ENCODE peak calls at places on chromosomes 12 and 14, in nine cellular contexts. V is HFFc6, M is sigmoid colon, A is AG09309, B is pancreas, G is PC-3, U is breast epithelium, S is IMR-90, X is right atrium auricular region. K is an unnamed sample.
A peak's percentile ranks its signal among the peaks of the same experiment; 100 is the strongest.

GRCh38 chr12:63208956-63209355 is 58.0 kb upstream of the AVPR1A start:
- DNase-seq in B (no peak), A (no peak), S (no peak), U (no peak), M (no peak), X (no peak), G (no peak), V (no peak), K (no peak)

GRCh38 chr14:54681819-54682261 is 114.9 kb downstream of the SAMD4A start:
- DNase-seq in S (peak; percentile 93), U (no peak), G (no peak), V (peak; percentile 80), A (no peak), B (no peak), M (no peak), X (no peak), K (no peak)

GRCh38 chr14:93980464-93981201 is 4.3 kb upstream of the ASB2 start:
- DNase-seq in U (no peak), V (no peak), B (no peak), S (peak; percentile 74), A (no peak), M (peak; percentile 96), G (no peak), X (peak; percentile 73), K (no peak)

GRCh38 chr12:65800928-65801327 is 23.4 kb upstream of the HMGA2 start:
- DNase-seq in S (peak; percentile 54), G (no peak), V (peak; percentile 49), X (no peak), M (no peak), A (peak; percentile 72), B (no peak), U (no peak), K (no peak)

GRCh38 chr12:89393551-89394121 is 41.3 kb upstream of the DUSP6 start:
- DNase-seq in U (no peak), S (peak; percentile 32), V (no peak), M (no peak), B (no peak), X (no peak), G (no peak), A (no peak), K (no peak)

GRCh38 chr14:57526942-57527341 is 33.3 kb upstream of the CCDC198 start:
- DNase-seq in M (no peak), B (no peak), A (no peak), S (no peak), G (no peak), X (no peak), U (no peak), V (no peak), K (no peak)

GRCh38 chr14:54625158-54625557 is 58.2 kb downstream of the SAMD4A start:
- DNase-seq in B (no peak), M (no peak), V (no peak), G (no peak), S (peak; percentile 92), U (no peak), A (no peak), X (no peak), K (no peak)

GRCh38 chr12:84585996-84586395 is 326.6 kb downstream of the SLC6A15 start:
- DNase-seq in A (peak; percentile 35), G (peak; percentile 85), B (no peak), S (peak; percentile 4), U (no peak), X (no peak), M (no peak), V (no peak), K (no peak)

GRCh38 chr12:31603546-31604009 is 12.6 kb upstream of the DENND5B start:
- DNase-seq in M (no peak), S (no peak), A (no peak), X (no peak), B (no peak), U (no peak), G (no peak), V (no peak), K (no peak)

GRCh38 chr14:102695172-102695569 is 82.1 kb upstream of the TRAF3 start:
- DNase-seq in X (no peak), V (no peak), S (no peak), M (no peak), B (no peak), G (no peak), A (no peak), U (no peak), K (no peak)

GRCh38 chr14:96362071-96362964 is 823 bp downstream of the ATG2B start:
- DNase-seq in G (peak; percentile 71), B (no peak), V (peak; percentile 49), X (no peak), M (no peak), A (no peak), S (peak; percentile 30), U (peak; percentile 19), K (no peak)

DNA sequence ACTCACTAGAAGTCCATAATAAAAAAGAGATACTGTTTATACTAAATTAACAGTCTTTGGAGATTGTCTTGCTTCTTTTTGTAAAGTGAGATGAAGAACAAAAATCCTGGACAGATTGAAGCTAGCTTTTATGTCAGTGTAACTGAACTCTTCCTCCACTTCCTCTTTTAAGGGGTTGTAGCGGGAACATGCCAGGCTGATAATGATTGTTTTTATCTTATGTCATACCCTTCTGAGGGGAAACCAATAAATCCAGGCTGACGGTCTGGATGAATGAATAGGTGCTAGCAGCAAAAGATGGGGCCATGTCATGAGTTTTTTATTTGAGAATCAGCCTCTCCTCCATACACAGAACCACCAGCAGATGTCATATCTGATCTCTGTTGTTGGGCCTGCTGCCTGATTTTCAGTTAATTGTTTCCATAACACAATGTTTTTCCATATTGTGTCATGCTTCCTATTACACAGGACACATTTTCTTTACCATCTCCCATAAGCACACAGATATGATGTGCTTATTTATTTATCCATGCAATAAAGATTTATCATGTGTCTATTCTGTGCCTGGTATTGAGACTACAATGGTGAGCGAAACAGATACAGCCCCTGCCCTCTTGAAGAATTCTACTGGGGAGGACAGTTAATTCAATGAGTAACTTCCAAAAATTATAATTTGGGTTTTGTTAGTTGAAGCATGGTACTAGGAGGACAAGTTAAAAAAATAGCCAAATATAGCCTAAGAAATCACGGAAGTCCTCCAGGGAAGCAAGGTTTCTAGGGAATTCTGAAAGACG is 33.5 kb upstream of the CRY1 start:
- DNase-seq in B (no peak), X (no peak), S (peak; percentile 24), U (no peak), V (peak; percentile 2), A (no peak), M (no peak), G (peak; percentile 54), K (peak; percentile 7)
- TF ChIP-seq CTCF in B (no peak), X (no peak), S (peak; percentile 46), U (no peak), V (peak; percentile 56), A (peak; percentile 51), M (no peak), G (peak; percentile 77), K (peak; percentile 46)

GRCh38 chr14:81062380-81062779 is 107.0 kb downstream of the TSHR start:
- DNase-seq in X (no peak), G (peak; percentile 24), S (no peak), A (no peak), B (no peak), V (no peak), U (no peak), M (no peak), K (no peak)

GRCh38 chr14:81066672-81067071 is 111.3 kb downstream of the TSHR start:
- DNase-seq in G (peak; percentile 2), U (no peak), X (no peak), M (no peak), V (no peak), S (no peak), B (no peak), A (no peak), K (no peak)

GRCh38 chr14:81068384-81068783 is 113.0 kb downstream of the TSHR start:
- DNase-seq in U (no peak), G (no peak), A (no peak), B (no peak), X (no peak), S (no peak), M (no peak), V (no peak), K (no peak)

GRCh38 chr14:81067156-81067555 is 111.7 kb downstream of the TSHR start:
- DNase-seq in V (no peak), A (no peak), B (no peak), M (no peak), X (no peak), U (no peak), S (no peak), G (no peak), K (no peak)

GRCh38 chr14:81062816-81063215 is 107.4 kb downstream of the TSHR start:
- DNase-seq in M (no peak), A (no peak), B (no peak), U (no peak), V (no peak), G (peak; percentile 51), S (peak; percentile 0), X (no peak), K (no peak)
- TF ChIP-seq CTCF in M (no peak), A (peak; percentile 36), B (no peak), U (no peak), V (no peak), G (peak; percentile 71), S (peak; percentile 18), X (peak; percentile 17), K (peak; percentile 1)

DNA sequence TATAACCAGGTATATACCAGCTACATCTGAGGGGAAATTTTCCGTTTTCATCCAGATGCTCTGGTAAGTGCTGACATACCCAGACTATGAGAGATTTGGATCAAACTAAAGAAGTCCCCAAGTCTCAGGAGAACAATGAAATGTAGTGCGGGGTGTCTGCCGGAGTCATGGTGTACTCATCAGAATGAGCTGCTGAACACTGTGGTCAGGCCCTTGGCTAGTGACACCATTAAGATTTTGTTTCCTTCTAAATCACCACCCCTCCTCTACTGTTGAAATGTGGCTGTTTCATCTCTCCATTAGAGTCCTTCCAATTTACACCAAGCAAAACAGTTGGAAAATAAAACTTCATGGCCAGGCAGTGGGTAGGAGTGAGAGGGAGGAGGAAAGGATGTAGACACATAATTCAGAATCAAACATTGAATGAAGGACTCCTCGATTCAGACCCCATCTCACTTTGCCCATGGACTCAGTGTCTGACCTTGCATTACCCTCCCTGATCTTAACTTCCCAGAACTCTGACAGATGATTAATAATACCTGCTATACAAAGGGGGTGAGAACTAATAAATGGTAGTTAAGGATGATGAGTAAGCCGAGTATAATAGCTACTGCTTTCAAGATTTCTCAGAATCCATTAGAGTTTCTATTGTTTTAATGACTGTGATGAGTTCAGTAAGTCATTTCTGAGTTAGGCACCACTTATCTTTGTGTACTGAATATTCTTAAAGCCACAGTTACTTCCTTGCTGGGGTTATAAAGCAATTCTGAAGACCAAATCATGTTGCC is 127.4 kb downstream of the CRADD start:
- DNase-seq in X (no peak), V (peak; percentile 30), S (no peak), G (no peak), B (no peak), M (no peak), U (no peak), A (no peak), K (no peak)
- TF ChIP-seq CTCF in X (no peak), V (no peak), S (no peak), G (no peak), B (no peak), M (no peak), U (no peak), A (no peak), K (no peak)

DNA sequence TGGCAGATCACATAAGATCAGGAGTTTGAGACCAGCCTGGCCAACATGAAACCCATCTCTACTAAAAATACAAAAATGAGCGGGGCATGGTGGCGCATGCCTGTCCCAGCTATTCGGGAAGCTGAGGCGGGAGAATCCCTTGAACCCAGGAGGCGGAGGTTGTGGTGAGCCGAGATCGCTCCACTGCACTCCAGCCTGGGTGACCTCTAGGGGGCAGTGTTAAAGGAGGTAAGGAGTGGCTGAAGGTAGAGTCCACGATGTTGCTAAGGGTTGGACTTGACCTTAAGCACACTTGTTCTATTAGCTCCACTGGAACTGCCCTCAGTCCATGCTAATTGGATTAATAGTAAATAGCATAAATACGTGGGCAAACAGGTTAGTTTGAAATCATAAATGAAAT is 62.4 kb upstream of the PSMC1 start:
- DNase-seq in U (no peak), B (no peak), A (no peak), G (no peak), X (no peak), V (no peak), M (no peak), S (no peak), K (no peak)
- TF ChIP-seq CTCF in U (no peak), B (no peak), A (peak; percentile 4), G (peak; percentile 48), X (peak; percentile 29), V (peak; percentile 64), M (no peak), S (peak; percentile 2), K (no peak)